ENCODE peak calls at places on chromosome 3, in four cellular contexts. E, A, D and C are unnamed samples.

GRCh38 chr3:66399529-66400232 is 101.1 kb downstream of the LRIG1 start:
- DNase-seq in E (no peak), A (no peak), D (no peak), C (no peak)

GRCh38 chr3:122169911-122170310 is 13.6 kb upstream of the CASR start:
- DNase-seq in E (no peak), A (no peak), D (peak; percentile 42), C (no peak)

GRCh38 chr3:4043867-4044575 is 244.8 kb downstream of the LRRN1 start:
- DNase-seq in E (no peak), A (no peak), D (no peak), C (no peak)

GRCh38 chr3:64188810-64189560 is 36.3 kb downstream of the PRICKLE2 start:
- DNase-seq in E (no peak), A (no peak), D (peak; percentile 95), C (no peak)

GRCh38 chr3:140816804-140817203 is 124.8 kb upstream of the SLC25A36 start:
- DNase-seq in E (no peak), A (no peak), D (no peak), C (no peak)

GRCh38 chr3:141949972-141950371 is 73.5 kb downstream of the ATP1B3 start:
- DNase-seq in E (no peak), A (no peak), D (no peak), C (no peak)

GRCh38 chr3:112651516-112651915 is 10.6 kb upstream of the CCDC80 start:
- DNase-seq in E (no peak), A (no peak), D (peak; percentile 81), C (no peak)

GRCh38 chr3:172140499-172141391 is 101.4 kb downstream of the FNDC3B start:
- DNase-seq in E (peak; percentile 45), A (no peak), D (peak; percentile 95), C (no peak)

GRCh38 chr3:57683286-57683685 is 9.6 kb downstream of the DENND6A start:
- DNase-seq in E (no peak), A (no peak), D (no peak), C (no peak)

GRCh38 chr3:41117398-41117870 is 81.9 kb upstream of the CTNNB1 start:
- DNase-seq in E (peak; percentile 98), A (peak; percentile 58), D (peak; percentile 94), C (peak; percentile 40)

GRCh38 chr3:58963928-58964497 is 85.8 kb downstream of the CFAP20DC start:
- DNase-seq in E (no peak), A (no peak), D (no peak), C (no peak)